ENCODE peak calls at places on chromosomes 16 and 17, in four cellular contexts. X is neural crest cell, F is stomach, B is thoracic aorta. H is an unnamed sample.

GRCh38 chr17:5418858-5419355 is 555 bp downstream of the NUP88 start:
- DNase-seq in X (no peak), F (peak), B (no peak), H (peak)

GRCh38 chr16:56610017-56610608 is 1.7 kb downstream of the MT2A start:
- DNase-seq in X (no peak), F (peak), B (no peak), H (no peak)

GRCh38 chr16:76653390-76654026 is 376.3 kb downstream of the CNTNAP4 start:
- DNase-seq in X (peak), F (no peak), B (no peak), H (peak)

GRCh38 chr16:69595127-69596036 is 29.6 kb downstream of the NFAT5 start:
- DNase-seq in X (no peak), F (no peak), B (no peak), H (no peak)

GRCh38 chr16:67959520-67959919 is 8.9 kb downstream of the SLC12A4 start:
- DNase-seq in X (no peak), F (no peak), B (no peak), H (no peak)

GRCh38 chr17:32136856-32137255 is 5.4 kb upstream of the RHOT1 start:
- DNase-seq in X (no peak), F (no peak), B (no peak), H (no peak)

GRCh38 chr17:40355123-40355803 is 9.3 kb downstream of the GJD3 start:
- DNase-seq in X (peak), F (peak), B (no peak), H (no peak)

GRCh38 chr17:82839617-82840292 is at the start of gene ZNF750:
- DNase-seq in X (no peak), F (no peak), B (no peak), H (no peak)

GRCh38 chr17:68089881-68090280 is 54.3 kb downstream of the KPNA2 start:
- DNase-seq in X (no peak), F (peak), B (no peak), H (peak)

GRCh38 chr17:41101586-41102259 is at the start of gene KRTAP4-16:
- DNase-seq in X (no peak), F (no peak), B (no peak), H (no peak)

GRCh38 chr17:68356520-68356919 is 65.2 kb downstream of the ARSG start:
- DNase-seq in X (no peak), F (no peak), B (no peak), H (no peak)

GRCh38 chr16:84526794-84527485 is 22.5 kb upstream of the MEAK7 start:
- DNase-seq in X (peak), F (no peak), B (no peak), H (peak)

GRCh38 chr17:39722965-39723848 is 7.1 kb downstream of the MIEN1 start:
- DNase-seq in X (no peak), F (no peak), B (no peak), H (no peak)

GRCh38 chr16:50680907-50681885 is at the start of gene SNX20:
- DNase-seq in X (no peak), F (peak), B (no peak), H (no peak)

GRCh38 chr16:75304521-75305363 is 53.3 kb upstream of the BCAR1 start:
- DNase-seq in X (no peak), F (peak), B (peak), H (no peak)

GRCh38 chr17:11950771-11951519 is 46.3 kb downstream of the ZNF18 start:
- DNase-seq in X (no peak), F (no peak), B (no peak), H (no peak)

GRCh38 chr17:606501-607243 is 108.0 kb downstream of the VPS53 start:
- DNase-seq in X (no peak), F (no peak), B (no peak), H (no peak)

GRCh38 chr16:67499159-67499558 is 15.8 kb upstream of the AGRP start:
- DNase-seq in X (no peak), F (no peak), B (no peak), H (no peak)

GRCh38 chr17:27532269-27533067 is 76.2 kb downstream of the KSR1 start:
- DNase-seq in X (no peak), F (peak), B (no peak), H (no peak)

GRCh38 chr16:16021988-16022682 is 72.7 kb downstream of the ABCC1 start:
- DNase-seq in X (no peak), F (peak), B (peak), H (peak)

GRCh38 chr17:19747829-19748806 is at the start of gene ALDH3A1:
- DNase-seq in X (no peak), F (peak), B (no peak), H (no peak)

GRCh38 chr16:1830213-1830612 is 3.2 kb downstream of the FAHD1 start:
- DNase-seq in X (no peak), F (peak), B (no peak), H (no peak)

GRCh38 chr16:17343028-17343427 is 127.7 kb downstream of the XYLT1 start:
- DNase-seq in X (no peak), F (no peak), B (no peak), H (no peak)

GRCh38 chr16:88510091-88510719 is 57.1 kb downstream of the ZFPM1 start:
- DNase-seq in X (no peak), F (no peak), B (no peak), H (peak)

GRCh38 chr17:32516940-32517711 is 30.3 kb downstream of the CDK5R1 start:
- DNase-seq in X (no peak), F (no peak), B (no peak), H (no peak)

GRCh38 chr17:6358131-6358530 is 76.8 kb downstream of the AIPL1 start:
- DNase-seq in X (no peak), F (no peak), B (no peak), H (no peak)

GRCh38 chr17:52064791-52065211 is 93.7 kb downstream of the CA10 start:
- DNase-seq in X (no peak), F (no peak), B (no peak), H (no peak)

GRCh38 chr17:47674503-47674902 is 19.5 kb upstream of the TBKBP1 start:
- DNase-seq in X (no peak), F (no peak), B (no peak), H (no peak)

GRCh38 chr16:23371368-23371767 is 69.3 kb downstream of the SCNN1B start:
- DNase-seq in X (no peak), F (no peak), B (no peak), H (no peak)
- TF ChIP-seq CTCF in X (no peak), F (no peak), B (no peak), H (no peak)

GRCh38 chr17:37648555-37648954 is 5.3 kb upstream of the DDX52 start:
- DNase-seq in X (no peak), F (no peak), B (no peak), H (no peak)

GRCh38 chr17:37651846-37652245 is 8.6 kb upstream of the DDX52 start:
- DNase-seq in X (no peak), F (no peak), B (no peak), H (no peak)

DNA sequence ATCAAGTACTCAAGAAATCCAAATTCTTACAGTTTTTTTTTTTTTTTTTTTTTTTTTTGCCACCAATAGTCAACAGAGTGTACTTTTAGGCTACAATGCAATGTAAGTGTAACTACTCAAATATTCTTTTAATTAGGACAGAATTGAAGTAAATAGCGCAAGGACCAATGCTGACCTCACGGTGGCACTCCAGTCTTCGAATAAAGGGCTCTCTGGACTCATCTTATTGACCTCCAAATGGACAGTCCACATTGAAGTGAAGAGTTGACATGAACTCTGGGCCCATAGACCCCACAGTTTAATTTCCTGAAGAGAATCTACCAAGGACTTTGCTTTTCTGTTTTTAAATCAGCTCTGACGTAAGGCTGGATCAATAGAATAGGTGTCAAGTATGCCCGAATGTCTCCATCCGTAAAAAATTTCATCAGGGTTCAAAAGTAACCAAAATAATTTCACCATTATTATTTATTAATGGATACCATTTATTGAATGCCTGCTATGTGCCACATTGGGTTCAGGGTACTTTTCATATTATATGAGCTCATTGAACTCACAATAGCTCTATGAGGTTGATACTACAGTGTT is 7.3 kb upstream of the DDX52 start:
- DNase-seq in X (peak), F (no peak), B (no peak), H (no peak)
- TF ChIP-seq CTCF in X (peak), F (peak), B (no peak), H (peak)

DNA sequence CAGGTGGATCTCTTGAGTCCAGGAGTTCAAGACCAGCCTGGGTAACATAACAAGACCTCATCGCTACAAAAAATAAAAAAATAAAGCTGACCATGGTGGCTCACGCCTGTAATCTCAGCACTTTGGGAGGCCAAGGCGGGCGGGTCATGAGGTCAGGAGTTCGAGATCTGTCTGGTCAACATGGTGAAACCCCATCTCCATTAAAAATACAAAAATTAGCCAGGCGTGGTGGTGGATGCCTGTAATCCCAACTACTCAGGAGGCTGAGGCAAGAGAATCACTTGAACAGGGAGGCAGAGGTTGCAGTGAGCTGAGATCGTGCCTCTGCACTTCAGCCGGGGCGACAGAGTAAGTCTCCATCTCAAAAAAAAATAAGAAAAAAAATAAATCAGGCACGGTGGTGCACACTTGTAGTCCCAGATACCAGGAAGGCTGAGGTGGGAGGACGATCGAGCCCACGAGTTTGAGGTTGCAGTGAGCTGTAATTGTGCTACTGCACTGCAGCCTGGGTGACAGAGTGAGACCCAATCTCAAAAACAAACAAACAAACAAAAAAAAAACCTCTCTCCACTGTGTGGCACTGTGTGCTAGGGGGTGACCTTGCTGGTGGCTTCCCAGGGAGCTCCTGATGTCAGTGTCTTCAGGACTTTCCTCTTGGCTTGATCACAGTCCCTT is 19.8 kb upstream of the MAPK3 start:
- DNase-seq in X (no peak), F (no peak), B (no peak), H (no peak)
- TF ChIP-seq CTCF in X (no peak), F (no peak), B (no peak), H (peak)

GRCh38 chr17:17809527-17810373 is 27.0 kb downstream of the SREBF1 start:
- DNase-seq in X (peak), F (no peak), B (no peak), H (no peak)
- TF ChIP-seq CTCF in X (no peak), F (no peak), B (no peak), H (no peak)

GRCh38 chr17:80962356-80963329 is 29.0 kb upstream of the CHMP6 start:
- DNase-seq in X (no peak), F (no peak), B (no peak), H (no peak)

GRCh38 chr17:80960037-80960796 is 31.4 kb upstream of the CHMP6 start:
- DNase-seq in X (no peak), F (no peak), B (no peak), H (no peak)

GRCh38 chr17:80961931-80962330 is 29.7 kb upstream of the CHMP6 start:
- DNase-seq in X (no peak), F (no peak), B (no peak), H (no peak)

GRCh38 chr17:80960797-80961452 is 30.7 kb upstream of the CHMP6 start:
- DNase-seq in X (no peak), F (no peak), B (no peak), H (no peak)

DNA sequence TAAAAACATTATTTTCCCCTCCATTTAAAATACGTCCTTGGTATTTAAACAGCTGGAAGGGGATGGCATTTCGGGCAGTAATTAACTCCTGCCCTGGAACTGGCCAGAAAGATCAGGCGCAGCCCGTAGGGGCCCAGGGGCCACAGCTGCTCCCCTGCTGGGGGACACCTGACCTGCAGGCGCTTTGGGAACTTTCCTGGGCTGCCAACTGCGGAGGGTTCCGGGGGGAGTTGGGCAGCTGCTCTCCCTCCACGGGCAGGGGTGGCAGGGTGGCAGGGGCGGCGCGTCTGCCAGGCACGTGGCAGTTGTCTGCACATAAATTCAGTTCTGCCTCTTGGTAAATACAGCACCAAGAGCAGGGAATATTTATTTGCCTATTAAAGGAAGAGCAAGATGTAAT is 30.1 kb upstream of the CHMP6 start:
- DNase-seq in X (no peak), F (no peak), B (no peak), H (peak)
- TF ChIP-seq CTCF in X (no peak), F (no peak), B (no peak), H (peak)

GRCh38 chr17:75773121-75773807 is 8.3 kb upstream of the GALK1 start:
- DNase-seq in X (no peak), F (no peak), B (no peak), H (no peak)

GRCh38 chr17:75769536-75769935 is 4.5 kb upstream of the GALK1 start:
- DNase-seq in X (no peak), F (peak), B (no peak), H (peak)

GRCh38 chr17:75773808-75774470 is 8.9 kb upstream of the GALK1 start:
- DNase-seq in X (no peak), F (no peak), B (no peak), H (no peak)

GRCh38 chr17:75774471-75774987 is 9.5 kb upstream of the GALK1 start:
- DNase-seq in X (no peak), F (no peak), B (no peak), H (no peak)

GRCh38 chr17:75771334-75772281 is 6.6 kb upstream of the GALK1 start:
- DNase-seq in X (no peak), F (no peak), B (no peak), H (no peak)
- TF ChIP-seq CTCF in X (no peak), F (no peak), B (no peak), H (peak)

DNA sequence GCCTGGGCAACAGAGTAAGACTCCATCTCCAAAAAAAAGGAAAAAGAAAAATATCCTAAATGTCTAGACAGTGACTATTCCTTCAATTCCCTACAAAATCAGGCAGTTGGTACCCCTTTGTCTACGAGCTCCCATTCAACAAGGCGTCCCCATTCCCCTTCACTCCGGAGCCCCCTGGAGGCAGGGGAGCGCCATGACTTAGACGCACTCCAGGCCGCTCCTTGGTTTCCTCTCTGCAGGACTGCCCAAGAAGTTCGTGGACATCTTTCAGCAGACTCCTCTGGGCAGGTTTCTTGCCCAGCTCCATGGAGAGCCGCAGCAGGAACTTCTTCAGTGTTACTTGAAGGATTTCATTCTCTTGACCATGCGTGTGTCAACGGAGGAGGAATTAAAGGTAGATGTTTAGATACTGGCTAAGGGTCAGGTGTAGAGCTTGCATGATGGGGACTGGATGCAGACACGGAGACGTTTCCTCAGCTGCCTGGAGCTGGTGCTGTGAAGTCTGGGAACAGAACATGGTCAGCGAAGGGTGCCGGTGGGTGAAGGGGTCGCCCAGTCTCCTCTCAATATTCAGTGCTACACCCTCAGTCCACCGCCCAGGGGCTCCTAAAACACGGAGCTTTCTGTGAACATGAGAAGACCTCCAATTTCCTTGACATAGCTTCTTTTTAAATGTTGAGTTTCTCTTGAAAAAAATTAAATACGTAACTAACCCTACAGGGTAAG is 53.3 kb upstream of the ENDOV start:
- DNase-seq in X (peak), F (no peak), B (no peak), H (no peak)
- TF ChIP-seq CTCF in X (peak), F (no peak), B (peak), H (peak)

DNA sequence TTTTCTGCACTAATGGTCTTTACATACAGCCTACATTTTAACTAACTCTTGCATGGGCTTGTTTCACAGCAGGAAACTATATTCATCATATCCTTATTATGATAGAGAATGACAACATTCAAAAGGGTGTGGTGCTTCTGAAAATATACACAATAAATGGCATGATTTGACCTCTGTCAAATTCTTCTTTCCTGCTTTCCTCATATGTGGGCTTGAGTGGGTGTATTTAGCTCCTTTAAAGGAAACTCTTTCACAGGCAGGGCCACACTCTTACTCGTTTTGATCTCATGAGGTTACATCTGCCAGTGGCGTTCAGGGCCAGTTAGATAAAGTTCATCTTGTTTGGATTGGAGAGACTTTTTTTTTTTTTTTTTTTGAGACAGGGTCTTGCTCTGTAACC is 6.1 kb downstream of the SLC35G3 start:
- DNase-seq in X (no peak), F (no peak), B (no peak), H (no peak)
- TF ChIP-seq CTCF in X (no peak), F (no peak), B (no peak), H (no peak)

GRCh38 chr17:22518185-22518584 is 825.9 kb downstream of the KCNJ18 start:
- DNase-seq in X (no peak), F (no peak), B (no peak), H (no peak)
- TF ChIP-seq CTCF in X (no peak), F (no peak), B (no peak), H (no peak)

H was measured in LNCaP clone FGC.